ENCODE peak calls at places on chromosomes 13 and 19, in five cellular contexts. E is upper lobe of right lung, R is Right ventricle myocardium superior, L is GM12865, J is C1 segment of cervical spinal cord. Y is an unnamed sample.

GRCh38 chr13:94613051-94613450 is 11.4 kb downstream of the GPR180 start:
- DNase-seq in E (no peak), R (no peak), L (no peak), J (no peak), Y (no peak)

GRCh38 chr13:95307507-95307906 is 6.3 kb upstream of the ABCC4 start:
- DNase-seq in E (no peak), R (no peak), L (no peak), J (no peak), Y (no peak)

GRCh38 chr13:111953546-111954178 is 113.3 kb upstream of the SOX1 start:
- DNase-seq in E (no peak), R (no peak), L (no peak), J (no peak), Y (no peak)

GRCh38 chr13:99273128-99273527 is 14.9 kb upstream of the GPR18 start:
- DNase-seq in E (no peak), R (no peak), L (no peak), J (no peak), Y (no peak)

GRCh38 chr13:98187862-98188261 is 10.8 kb upstream of the RNF113B start:
- DNase-seq in E (no peak), R (no peak), L (no peak), J (no peak), Y (no peak)

GRCh38 chr19:17872251-17873001 is 681 bp downstream of the SLC5A5 start:
- DNase-seq in E (no peak), R (no peak), L (no peak), J (no peak), Y (no peak)

GRCh38 chr13:100128373-100128772 is 39.5 kb downstream of the PCCA start:
- DNase-seq in E (no peak), R (no peak), L (peak), J (no peak), Y (no peak)

GRCh38 chr19:30276312-30276884 is 95.8 kb upstream of the ZNF536 start:
- DNase-seq in E (no peak), R (no peak), L (no peak), J (no peak), Y (no peak)

GRCh38 chr19:11164879-11165406 is 9.4 kb upstream of the SPC24 start:
- DNase-seq in E (no peak), R (peak), L (no peak), J (peak), Y (peak)

GRCh38 chr19:37957176-37957575 is 50.2 kb downstream of the SIPA1L3 start:
- DNase-seq in E (no peak), R (no peak), L (no peak), J (no peak), Y (no peak)

GRCh38 chr13:42272115-42272756 is at the start of gene AKAP11:
- DNase-seq in E (peak), R (peak), L (no peak), J (peak), Y (peak)

GRCh38 chr19:17172624-17173345 is 42.4 kb upstream of the USE1 start:
- DNase-seq in E (no peak), R (no peak), L (no peak), J (no peak), Y (no peak)

GRCh38 chr13:73578251-73578875 is 519.6 kb downstream of the KLF5 start:
- DNase-seq in E (no peak), R (no peak), L (no peak), J (no peak), Y (no peak)

GRCh38 chr13:76707360-76707759 is 178.8 kb downstream of the KCTD12 start:
- DNase-seq in E (no peak), R (no peak), L (no peak), J (no peak), Y (no peak)

GRCh38 chr13:51912091-51912490 is 50.3 kb downstream of the CCDC70 start:
- DNase-seq in E (no peak), R (no peak), L (no peak), J (peak), Y (no peak)

GRCh38 chr19:18649371-18650047 is 12.7 kb downstream of the KLHL26 start:
- DNase-seq in E (peak), R (peak), L (no peak), J (no peak), Y (peak)

GRCh38 chr13:41588899-41589298 is 131.5 kb downstream of the RGCC start:
- DNase-seq in E (no peak), R (no peak), L (no peak), J (no peak), Y (no peak)

Y was measured in sigmoid colon.